ENCODE peak calls at places on chromosomes 3 and 15, in five cellular contexts. One of them, this sample, is unnamed. For H3K36me3 and H3K4me1, the result is how much of the 10 kb centered on the place peaks cover.

GRCh38 chr15:93449798-93450197 is 360.8 kb upstream of the RGMA start:
- DNase-seq in A673: no peak
- DNase-seq in neuronal stem cell: no peak
- DNase-seq in gastrocnemius medialis: no peak
- DNase-seq in colonic mucosa: no peak
- DNase-seq in this sample: no peak

GRCh38 chr3:40191850-40192448 is 117.6 kb upstream of the EIF1B start:
- DNase-seq in gastrocnemius medialis: no peak
- DNase-seq in A673: peak
- DNase-seq in colonic mucosa: peak
- DNase-seq in neuronal stem cell: peak
- DNase-seq in this sample: peak

GRCh38 chr15:60223161-60223560 is 174.6 kb downstream of the ANXA2 start:
- DNase-seq in gastrocnemius medialis: no peak
- DNase-seq in neuronal stem cell: no peak
- DNase-seq in colonic mucosa: no peak
- DNase-seq in A673: no peak
- DNase-seq in this sample: no peak

GRCh38 chr3:98782826-98783500 is 19.8 kb downstream of the ST3GAL6 start:
- DNase-seq in neuronal stem cell: peak
- DNase-seq in A673: no peak
- DNase-seq in gastrocnemius medialis: no peak
- DNase-seq in colonic mucosa: no peak
- DNase-seq in this sample: no peak

GRCh38 chr15:59528965-59529402 is 82.6 kb upstream of the GCNT3 start:
- DNase-seq in colonic mucosa: peak
- DNase-seq in A673: peak
- DNase-seq in gastrocnemius medialis: peak
- DNase-seq in neuronal stem cell: peak
- DNase-seq in this sample: peak

GRCh38 chr3:111750278-111750884 is 108.7 kb upstream of the PHLDB2 start:
- DNase-seq in gastrocnemius medialis: no peak
- DNase-seq in neuronal stem cell: no peak
- DNase-seq in colonic mucosa: no peak
- DNase-seq in A673: no peak
- DNase-seq in this sample: no peak

GRCh38 chr15:81189583-81190283 is 6.9 kb upstream of the IL16 start:
- DNase-seq in colonic mucosa: no peak
- DNase-seq in gastrocnemius medialis: peak
- DNase-seq in A673: peak
- DNase-seq in neuronal stem cell: no peak
- DNase-seq in this sample: peak

GRCh38 chr15:94287794-94288246 is 56.5 kb downstream of the MCTP2 start:
- DNase-seq in A673: no peak
- DNase-seq in colonic mucosa: peak
- DNase-seq in neuronal stem cell: no peak
- DNase-seq in gastrocnemius medialis: no peak
- DNase-seq in this sample: no peak

GRCh38 chr15:73359653-73360052 is 9.1 kb downstream of the HCN4 start:
- DNase-seq in A673: no peak
- DNase-seq in gastrocnemius medialis: no peak
- DNase-seq in neuronal stem cell: no peak
- DNase-seq in colonic mucosa: no peak
- DNase-seq in this sample: no peak

GRCh38 chr3:79424811-79425210 is 343.0 kb downstream of the ROBO1 start:
- DNase-seq in A673: no peak
- DNase-seq in gastrocnemius medialis: no peak
- DNase-seq in colonic mucosa: no peak
- DNase-seq in neuronal stem cell: no peak
- DNase-seq in this sample: no peak

GRCh38 chr15:25790003-25790660 is 73.0 kb downstream of the ATP10A start:
- DNase-seq in colonic mucosa: peak
- DNase-seq in gastrocnemius medialis: no peak
- DNase-seq in neuronal stem cell: no peak
- DNase-seq in A673: no peak
- DNase-seq in this sample: peak

GRCh38 chr3:13645791-13646637 is 97.1 kb downstream of the FBLN2 start:
- DNase-seq in colonic mucosa: no peak
- DNase-seq in gastrocnemius medialis: no peak
- DNase-seq in A673: no peak
- DNase-seq in neuronal stem cell: no peak
- DNase-seq in this sample: no peak

GRCh38 chr3:11211531-11212300 is 57.4 kb downstream of the HRH1 start:
- DNase-seq in gastrocnemius medialis: no peak
- DNase-seq in neuronal stem cell: no peak
- DNase-seq in colonic mucosa: no peak
- DNase-seq in A673: no peak
- DNase-seq in this sample: no peak

GRCh38 chr3:128864351-128864811 is 15.0 kb upstream of the ACAD9 start:
- DNase-seq in A673: no peak
- DNase-seq in neuronal stem cell: no peak
- DNase-seq in colonic mucosa: no peak
- DNase-seq in gastrocnemius medialis: no peak
- DNase-seq in this sample: no peak

GRCh38 chr3:9817437-9817836 is 7.4 kb downstream of the TTLL3 start:
- DNase-seq in colonic mucosa: no peak
- DNase-seq in A673: no peak
- DNase-seq in neuronal stem cell: no peak
- DNase-seq in gastrocnemius medialis: no peak
- DNase-seq in this sample: no peak

GRCh38 chr3:71066356-71066755 is 517.2 kb downstream of the FOXP1 start:
- DNase-seq in neuronal stem cell: no peak
- DNase-seq in colonic mucosa: peak
- DNase-seq in A673: no peak
- DNase-seq in gastrocnemius medialis: no peak
- DNase-seq in this sample: peak

GRCh38 chr3:197331131-197331530 is 32.7 kb upstream of the DLG1 start:
- DNase-seq in A673: peak
- DNase-seq in neuronal stem cell: no peak
- DNase-seq in gastrocnemius medialis: no peak
- DNase-seq in colonic mucosa: no peak
- DNase-seq in this sample: no peak

DNA sequence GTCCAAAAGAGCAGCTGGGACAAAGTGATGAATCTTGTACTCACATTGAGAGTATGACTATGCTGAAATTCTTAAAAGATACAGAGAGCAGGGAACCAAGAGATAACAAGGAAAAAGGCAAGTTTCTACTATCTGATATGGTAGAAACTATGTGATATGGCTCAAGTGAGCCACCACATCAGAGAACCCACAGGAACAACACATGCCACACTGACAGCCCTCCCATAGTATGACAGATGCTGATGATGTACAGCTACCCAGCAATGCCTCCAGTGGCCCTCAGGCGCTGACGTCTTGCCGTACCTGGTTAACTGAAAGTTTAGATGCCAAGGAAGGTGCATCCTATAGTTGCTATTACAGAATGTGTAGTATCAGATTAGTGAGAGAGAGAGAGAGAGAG is 42.4 kb downstream of the CHAC1 start:
- DNase-seq in colonic mucosa: no peak
- DNase-seq in neuronal stem cell: no peak
- DNase-seq in gastrocnemius medialis: no peak
- DNase-seq in A673: no peak
- DNase-seq in this sample: no peak
- H3K36me3 ChIP-seq in colonic mucosa: under half
- H3K36me3 ChIP-seq in neuronal stem cell: under half
- H3K36me3 ChIP-seq in gastrocnemius medialis: under half
- H3K36me3 ChIP-seq in A673: under half
- H3K36me3 ChIP-seq in this sample: under half

GRCh38 chr3:37190667-37191066 is 16.3 kb upstream of the LRRFIP2 start:
- DNase-seq in neuronal stem cell: no peak
- DNase-seq in gastrocnemius medialis: no peak
- DNase-seq in A673: no peak
- DNase-seq in colonic mucosa: no peak
- DNase-seq in this sample: no peak
- H3K4me1 ChIP-seq in neuronal stem cell: under half
- H3K4me1 ChIP-seq in gastrocnemius medialis: under half
- H3K4me1 ChIP-seq in A673: under half
- H3K4me1 ChIP-seq in colonic mucosa: under half
- H3K4me1 ChIP-seq in this sample: under half

DNA sequence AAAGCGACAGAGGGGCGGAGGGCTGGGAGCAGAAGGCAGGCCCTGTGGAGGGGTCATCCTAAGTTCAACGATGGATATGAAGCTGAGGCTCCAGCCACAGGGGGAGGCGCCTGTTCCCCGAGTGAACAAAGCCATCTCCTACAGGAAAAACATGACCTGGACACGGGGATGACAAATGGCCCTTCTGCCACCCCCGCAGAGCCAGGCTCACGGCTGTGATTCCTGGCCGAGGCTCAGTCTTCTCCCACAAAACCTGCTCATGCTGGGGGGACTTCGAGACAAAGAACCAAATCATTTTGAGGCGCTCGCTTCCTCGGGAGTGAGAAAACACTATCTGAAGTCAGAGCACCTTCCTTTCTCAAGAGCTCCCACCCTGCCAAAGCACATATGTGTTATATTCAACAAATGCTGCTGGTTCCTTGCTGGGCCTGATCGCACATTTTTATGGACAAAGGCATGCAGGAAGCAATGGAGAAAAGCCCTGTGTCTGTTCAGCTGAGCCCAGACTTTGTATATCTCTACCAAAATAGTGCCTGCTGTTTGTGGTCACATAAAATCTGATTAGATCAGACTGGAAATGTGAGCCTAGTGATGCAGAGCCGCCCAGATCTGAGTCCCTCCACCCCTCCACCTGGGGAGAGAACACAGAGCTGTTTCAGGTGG is 5.6 kb downstream of the RBP1 start:
- DNase-seq in colonic mucosa: no peak
- DNase-seq in gastrocnemius medialis: no peak
- DNase-seq in neuronal stem cell: no peak
- DNase-seq in A673: peak
- DNase-seq in this sample: peak
- H3K4me3 ChIP-seq in colonic mucosa: no peak
- H3K4me3 ChIP-seq in gastrocnemius medialis: no peak
- H3K4me3 ChIP-seq in neuronal stem cell: no peak
- H3K4me3 ChIP-seq in A673: no peak
- H3K4me3 ChIP-seq in this sample: no peak

GRCh38 chr15:69444686-69445085 is 7.9 kb upstream of the RPLP1 start:
- DNase-seq in neuronal stem cell: no peak
- DNase-seq in gastrocnemius medialis: no peak
- DNase-seq in colonic mucosa: no peak
- DNase-seq in A673: no peak
- DNase-seq in this sample: no peak

GRCh38 chr15:69446947-69447346 is 5.7 kb upstream of the RPLP1 start:
- DNase-seq in neuronal stem cell: no peak
- DNase-seq in colonic mucosa: no peak
- DNase-seq in gastrocnemius medialis: no peak
- DNase-seq in A673: no peak
- DNase-seq in this sample: no peak

GRCh38 chr15:69439623-69440022 is 13.0 kb upstream of the RPLP1 start:
- DNase-seq in colonic mucosa: no peak
- DNase-seq in A673: no peak
- DNase-seq in neuronal stem cell: no peak
- DNase-seq in gastrocnemius medialis: no peak
- DNase-seq in this sample: no peak

DNA sequence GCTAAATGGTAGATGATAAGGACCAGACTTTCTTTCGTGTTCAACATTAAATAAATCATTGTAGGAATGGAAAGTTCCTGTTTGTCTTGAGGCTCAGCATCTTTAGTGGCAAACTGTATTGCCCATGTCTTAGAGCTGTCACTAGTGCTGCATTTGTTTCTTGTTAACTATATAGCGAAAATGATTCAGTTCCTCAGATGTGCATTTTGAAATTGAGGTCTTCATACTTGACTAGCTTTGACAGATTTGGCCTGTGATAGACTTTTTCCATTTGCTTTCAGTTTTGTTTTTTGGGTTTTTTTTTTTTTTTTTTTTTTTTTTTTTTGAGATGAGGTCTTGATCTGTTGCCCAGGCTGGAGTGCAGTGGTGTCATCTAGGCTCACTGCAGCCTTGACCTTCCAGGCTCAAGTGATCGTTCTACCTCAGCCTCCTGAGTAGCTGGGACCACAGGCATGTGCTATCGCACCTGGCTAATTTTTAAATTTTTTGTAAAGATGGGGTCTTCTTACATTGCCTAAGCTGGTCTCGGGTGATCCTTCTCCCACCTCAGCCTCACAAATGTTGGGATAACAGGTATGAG is 9.5 kb upstream of the RPLP1 start:
- DNase-seq in gastrocnemius medialis: no peak
- DNase-seq in neuronal stem cell: no peak
- DNase-seq in colonic mucosa: no peak
- DNase-seq in A673: no peak
- DNase-seq in this sample: no peak
- H3K36me3 ChIP-seq in gastrocnemius medialis: under half
- H3K36me3 ChIP-seq in neuronal stem cell: under half
- H3K36me3 ChIP-seq in colonic mucosa: under half
- H3K36me3 ChIP-seq in A673: half or more
- H3K36me3 ChIP-seq in this sample: under half

DNA sequence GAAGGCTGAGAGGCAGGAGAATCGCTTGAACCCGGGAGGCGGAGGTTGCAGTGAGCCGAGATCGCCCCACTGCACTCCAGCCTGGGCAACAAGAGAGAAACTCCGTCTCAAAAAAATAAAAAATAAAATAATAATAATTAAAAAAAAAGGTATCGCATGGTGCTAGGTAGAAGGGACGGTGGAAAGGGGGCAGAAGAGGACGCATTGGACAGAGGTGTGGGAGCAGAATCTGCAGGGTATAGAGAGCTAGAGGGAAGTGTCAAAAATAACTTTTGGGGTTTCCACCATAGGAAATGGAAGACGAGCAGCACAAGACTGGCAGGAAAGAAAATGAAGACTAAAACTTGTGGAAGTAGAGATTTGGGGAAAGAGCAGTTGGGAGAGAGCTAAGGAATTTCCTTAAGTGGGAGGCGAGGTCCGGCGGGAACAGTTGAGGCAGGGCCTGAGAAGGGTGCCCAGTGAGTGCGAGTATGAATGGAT is 604 bp upstream of the MKRN2 start:
- DNase-seq in gastrocnemius medialis: no peak
- DNase-seq in colonic mucosa: peak
- DNase-seq in neuronal stem cell: no peak
- DNase-seq in A673: no peak
- DNase-seq in this sample: no peak
- H3K4me1 ChIP-seq in gastrocnemius medialis: under half
- H3K4me1 ChIP-seq in colonic mucosa: under half
- H3K4me1 ChIP-seq in neuronal stem cell: under half
- H3K4me1 ChIP-seq in A673: under half
- H3K4me1 ChIP-seq in this sample: half or more

DNA sequence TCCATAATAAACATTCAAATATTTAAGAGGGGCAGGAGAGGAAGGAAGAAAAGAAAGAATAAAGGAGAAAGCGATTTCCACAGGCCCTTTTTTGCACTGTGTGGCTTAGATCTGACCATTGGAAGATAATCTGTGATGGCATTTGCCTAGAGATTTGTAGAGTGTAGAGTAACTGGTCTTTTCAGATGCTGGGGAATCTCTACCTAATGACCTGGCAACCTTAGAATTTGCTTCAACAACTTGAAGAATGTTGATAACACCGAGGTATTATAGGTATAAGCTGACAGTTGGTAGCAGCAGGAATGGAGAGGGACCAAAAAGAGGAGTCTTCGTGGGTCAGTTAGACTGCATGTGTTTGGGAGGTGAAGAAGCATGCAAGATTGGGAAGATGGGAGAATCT is 20.9 kb upstream of the AVEN start:
- DNase-seq in gastrocnemius medialis: no peak
- DNase-seq in A673: no peak
- DNase-seq in neuronal stem cell: no peak
- DNase-seq in colonic mucosa: no peak
- DNase-seq in this sample: no peak
- H3K4me3 ChIP-seq in gastrocnemius medialis: no peak
- H3K4me3 ChIP-seq in A673: no peak
- H3K4me3 ChIP-seq in neuronal stem cell: no peak
- H3K4me3 ChIP-seq in colonic mucosa: no peak
- H3K4me3 ChIP-seq in this sample: no peak

GRCh38 chr3:108546692-108547091 is 36.3 kb upstream of the MYH15 start:
- DNase-seq in A673: no peak
- DNase-seq in colonic mucosa: no peak
- DNase-seq in neuronal stem cell: no peak
- DNase-seq in gastrocnemius medialis: no peak
- DNase-seq in this sample: no peak
- H3K36me3 ChIP-seq in A673: under half
- H3K36me3 ChIP-seq in colonic mucosa: under half
- H3K36me3 ChIP-seq in neuronal stem cell: under half
- H3K36me3 ChIP-seq in gastrocnemius medialis: under half
- H3K36me3 ChIP-seq in this sample: under half